ENCODE peak calls at places on chromosome 10, in five cellular contexts. S, O, Y, T and G are unnamed samples.

GRCh38 chr10:59894114-59894513 is 12.2 kb downstream of the CCDC6 start:
- ATAC-seq in S (peak; percentile 89), O (no peak), Y (peak; percentile 93), T (peak; percentile 53), G (peak; percentile 75)

GRCh38 chr10:132158122-132158741 is 28.5 kb upstream of the DPYSL4 start:
- ATAC-seq in S (no peak), O (peak; percentile 18), Y (no peak), T (no peak), G (no peak)

GRCh38 chr10:58464956-58465355 is 47.7 kb upstream of the BICC1 start:
- ATAC-seq in S (no peak), O (no peak), Y (no peak), T (no peak), G (no peak)

GRCh38 chr10:50550291-50550839 is 73.4 kb downstream of the SGMS1 start:
- ATAC-seq in S (peak; percentile 92), O (no peak), Y (no peak), T (no peak), G (no peak)

GRCh38 chr10:10540383-10540782 is 477.3 kb upstream of the CELF2 start:
- ATAC-seq in S (no peak), O (no peak), Y (no peak), T (no peak), G (no peak)

GRCh38 chr10:44069573-44069972 is 315.3 kb downstream of the CXCL12 start:
- ATAC-seq in S (no peak), O (no peak), Y (no peak), T (no peak), G (no peak)

GRCh38 chr10:44217274-44217820 is 167.6 kb downstream of the CXCL12 start:
- ATAC-seq in S (no peak), O (no peak), Y (no peak), T (peak; percentile 88), G (no peak)

GRCh38 chr10:58282615-58283014 is 13.7 kb downstream of the CISD1 start:
- ATAC-seq in S (peak; percentile 50), O (no peak), Y (peak; percentile 62), T (no peak), G (no peak)

GRCh38 chr10:30911303-30911863 is 120.3 kb downstream of the ZNF438 start:
- ATAC-seq in S (no peak), O (no peak), Y (no peak), T (no peak), G (no peak)

GRCh38 chr10:7306147-7306546 is 104.7 kb downstream of the SFMBT2 start:
- ATAC-seq in S (no peak), O (no peak), Y (peak; percentile 41), T (no peak), G (no peak)

GRCh38 chr10:94010116-94010515 is 16.4 kb downstream of the PLCE1 start:
- ATAC-seq in S (no peak), O (no peak), Y (no peak), T (no peak), G (no peak)

GRCh38 chr10:79445217-79445707 is at the start of gene ZCCHC24:
- ATAC-seq in S (peak; percentile 12), O (peak; percentile 61), Y (peak; percentile 2), T (peak; percentile 0), G (peak; percentile 14)

GRCh38 chr10:105758209-105758998 is 1117.3 kb downstream of the SORCS3 start:
- ATAC-seq in S (no peak), O (no peak), Y (no peak), T (no peak), G (no peak)

GRCh38 chr10:69338547-69339450 is 60.5 kb downstream of the HK1 start:
- ATAC-seq in S (no peak), O (no peak), Y (peak; percentile 8), T (no peak), G (no peak)

GRCh38 chr10:110865184-110865803 is 6.4 kb upstream of the PDCD4 start:
- ATAC-seq in S (peak; percentile 22), O (peak; percentile 73), Y (peak; percentile 78), T (no peak), G (peak; percentile 72)

GRCh38 chr10:52216852-52217251 is 97.2 kb upstream of the DKK1 start:
- ATAC-seq in S (no peak), O (no peak), Y (peak; percentile 24), T (no peak), G (no peak)

GRCh38 chr10:79005126-79005820 is 63.5 kb upstream of the ZMIZ1 start:
- ATAC-seq in S (no peak), O (no peak), Y (no peak), T (no peak), G (no peak)

GRCh38 chr10:110022716-110023504 is 15.1 kb downstream of the ADD3 start:
- ATAC-seq in S (no peak), O (no peak), Y (no peak), T (no peak), G (no peak)

GRCh38 chr10:30811665-30812017 is 182.1 kb upstream of the LYZL2 start:
- ATAC-seq in S (peak; percentile 11), O (no peak), Y (peak; percentile 16), T (no peak), G (peak; percentile 50)

GRCh38 chr10:1240341-1240775 is 184.2 kb downstream of the WDR37 start:
- ATAC-seq in S (peak; percentile 20), O (no peak), Y (no peak), T (no peak), G (no peak)
- H3K4me3 ChIP-seq in S (no peak overlapping the region), O (no peak overlapping the region), Y (no peak overlapping the region), T (no peak overlapping the region), G (no peak overlapping the region)

DNA sequence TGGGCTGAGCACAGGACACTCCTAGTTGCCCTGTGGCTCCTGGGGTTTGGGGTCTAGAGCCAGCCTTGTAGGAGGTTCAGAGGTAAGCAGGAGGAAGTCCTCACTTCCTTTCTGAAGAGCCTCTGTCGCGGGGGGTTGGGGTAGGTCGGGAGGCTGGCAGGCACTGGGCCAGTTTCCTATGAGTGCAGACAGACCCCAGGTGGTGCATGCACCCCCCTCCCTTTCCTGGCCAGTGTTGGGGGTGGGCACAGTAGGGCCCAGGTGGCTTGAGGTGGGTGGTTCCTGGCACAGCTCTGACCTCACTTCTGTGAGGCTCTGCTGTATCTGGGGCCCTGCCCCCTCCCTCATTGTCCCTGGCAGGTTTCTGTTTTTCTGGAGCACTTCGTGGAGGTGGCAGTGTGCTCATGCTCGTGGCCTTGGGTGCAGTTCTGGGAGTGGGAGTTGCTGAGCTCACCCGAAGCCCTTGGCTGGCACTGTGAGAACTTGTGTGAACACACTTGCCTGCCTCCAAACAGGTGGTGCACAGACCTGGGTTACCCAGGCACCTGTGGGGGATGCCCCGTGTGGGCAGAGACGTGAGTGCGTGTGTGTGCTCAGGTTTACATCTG is 1.8 kb downstream of the PALD1 start:
- ATAC-seq in S (peak; percentile 51), O (no peak), Y (no peak), T (no peak), G (no peak)
- H3K4me3 ChIP-seq in S (no peak overlapping the region), O (peak overlapping the region; percentile 80), Y (peak overlapping the region; percentile 52), T (peak overlapping the region; percentile 81), G (no peak overlapping the region)

DNA sequence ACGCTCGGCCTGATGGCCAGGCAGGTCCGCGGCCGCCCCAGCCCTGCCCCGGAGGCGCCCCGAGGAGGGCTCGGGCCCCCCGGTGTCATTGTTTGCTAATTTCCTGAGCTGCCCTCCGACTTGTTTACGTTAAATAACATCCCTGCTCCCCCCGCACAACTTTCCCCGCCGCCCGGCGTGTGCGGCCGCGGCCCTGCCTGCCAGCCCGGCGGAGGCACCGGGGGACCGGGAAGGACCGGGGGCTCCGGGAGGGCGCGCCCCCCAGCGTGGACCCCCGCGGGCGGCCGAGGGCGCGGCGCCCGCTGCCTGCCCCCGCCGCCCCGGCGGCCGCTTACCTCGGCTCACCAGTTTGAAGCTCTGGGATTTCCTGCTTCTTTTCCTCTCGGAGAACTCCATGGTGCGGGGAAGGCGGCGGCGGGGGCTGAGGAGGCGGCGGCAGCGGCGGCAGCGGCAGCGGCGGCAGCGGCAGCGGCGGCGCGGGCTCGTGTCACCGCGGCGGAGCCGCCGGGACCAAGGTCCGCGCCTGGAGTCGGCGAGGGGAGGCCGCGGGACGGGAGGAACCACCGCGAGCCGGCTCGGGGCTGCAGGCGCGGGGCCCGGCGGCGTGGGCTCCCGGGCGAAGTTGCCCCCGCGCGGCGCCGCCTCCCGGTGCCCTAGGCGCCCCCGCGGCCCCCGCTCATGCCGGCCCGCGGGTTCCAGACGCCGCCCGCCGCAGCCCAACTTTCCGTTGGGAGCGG is 508 bp downstream of the BEND7 start:
- ATAC-seq in S (peak; percentile 11), O (peak; percentile 49), Y (peak; percentile 7), T (no peak), G (no peak)
- H3K4me3 ChIP-seq in S (peak overlapping the region; percentile 37), O (peak overlapping the region; percentile 50), Y (peak overlapping the region; percentile 51), T (peak overlapping the region; percentile 76), G (peak overlapping the region; percentile 62)

GRCh38 chr10:97335188-97335619 is 675 bp upstream of the FRAT2 start:
- ATAC-seq in S (no peak), O (no peak), Y (no peak), T (no peak), G (no peak)

GRCh38 chr10:97336446-97336845 is 1.9 kb upstream of the FRAT2 start:
- ATAC-seq in S (no peak), O (no peak), Y (no peak), T (no peak), G (no peak)

GRCh38 chr10:97334370-97335175 is at the start of gene FRAT2:
- ATAC-seq in S (peak; percentile 95), O (peak; percentile 92), Y (peak; percentile 92), T (peak; percentile 85), G (peak; percentile 97)

GRCh38 chr10:97336942-97337719 is 2.6 kb upstream of the FRAT2 start:
- ATAC-seq in S (no peak), O (no peak), Y (peak; percentile 7), T (no peak), G (no peak)

DNA sequence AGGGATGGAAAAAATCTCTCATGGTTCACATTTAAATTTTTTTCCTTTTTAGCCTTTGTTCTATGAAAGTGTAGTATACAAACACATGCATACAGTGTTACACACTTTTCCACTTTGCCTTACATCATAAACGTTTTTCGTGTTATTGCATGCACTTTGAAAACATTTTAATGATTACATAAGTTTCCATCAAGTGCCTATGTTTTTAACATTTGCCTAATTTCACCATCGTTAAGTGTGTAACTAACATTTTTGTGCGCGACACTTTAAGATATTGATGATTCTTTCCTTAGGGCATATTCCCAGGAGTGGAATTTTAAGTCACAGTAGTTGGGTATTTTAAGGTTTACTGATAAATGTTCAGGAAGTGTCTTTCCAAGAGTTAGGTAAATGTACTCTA is 1.5 kb upstream of the FRAT2 start:
- ATAC-seq in S (no peak), O (no peak), Y (no peak), T (no peak), G (no peak)
- H3K4me3 ChIP-seq in S (no peak overlapping the region), O (no peak overlapping the region), Y (no peak overlapping the region), T (peak overlapping the region; percentile 85), G (no peak overlapping the region)

GRCh38 chr10:121709674-121710073 is 111.4 kb upstream of the FGFR2 start:
- ATAC-seq in S (peak; percentile 45), O (no peak), Y (peak; percentile 40), T (no peak), G (peak; percentile 72)
- H3K4me3 ChIP-seq in S (no peak overlapping the region), O (no peak overlapping the region), Y (no peak overlapping the region), T (no peak overlapping the region), G (no peak overlapping the region)

GRCh38 chr10:89861199-89861573 is 159.8 kb downstream of the KIF20B start:
- ATAC-seq in S (no peak), O (no peak), Y (no peak), T (no peak), G (no peak)
- H3K4me3 ChIP-seq in S (no peak overlapping the region), O (no peak overlapping the region), Y (peak overlapping the region; percentile 1), T (peak overlapping the region; percentile 59), G (no peak overlapping the region)